ENCODE peak calls at places on chromosomes 6 and 20, in six cellular contexts. One of them, this sample, is unnamed.
A peak's percentile ranks its signal among the peaks of the same experiment; 100 is the strongest.

GRCh38 chr6:136415351-136416005 is 125.8 kb upstream of the BCLAF1 start:
- DNase-seq in GM12891: no peak
- DNase-seq in HepG2: no peak
- DNase-seq in GM12878: no peak
- DNase-seq in H1: no peak
- DNase-seq in K562: no peak
- DNase-seq in this sample: no peak

GRCh38 chr6:135675862-135676261 is 175.6 kb upstream of the PDE7B start:
- DNase-seq in GM12891: peak; percentile 20
- DNase-seq in HepG2: peak; percentile 22
- DNase-seq in GM12878: peak; percentile 4
- DNase-seq in H1: no peak
- DNase-seq in K562: peak; percentile 54
- DNase-seq in this sample: no peak

GRCh38 chr6:158769696-158770446 is 49.3 kb downstream of the EZR start:
- DNase-seq in GM12891: no peak
- DNase-seq in HepG2: no peak
- DNase-seq in GM12878: no peak
- DNase-seq in H1: no peak
- DNase-seq in K562: no peak
- DNase-seq in this sample: no peak

GRCh38 chr6:137589067-137589848 is 95.1 kb upstream of the OLIG3 start:
- DNase-seq in GM12891: peak; percentile 41
- DNase-seq in HepG2: peak; percentile 92
- DNase-seq in GM12878: peak; percentile 74
- DNase-seq in H1: peak; percentile 38
- DNase-seq in K562: peak; percentile 63
- DNase-seq in this sample: peak; percentile 24

GRCh38 chr6:101402618-101403002 is 9.1 kb downstream of the GRIK2 start:
- DNase-seq in GM12891: no peak
- DNase-seq in HepG2: no peak
- DNase-seq in GM12878: no peak
- DNase-seq in H1: no peak
- DNase-seq in K562: no peak
- DNase-seq in this sample: no peak

GRCh38 chr6:149895702-149896310 is 2.1 kb downstream of the RAET1E start:
- DNase-seq in GM12891: no peak
- DNase-seq in HepG2: no peak
- DNase-seq in GM12878: no peak
- DNase-seq in H1: no peak
- DNase-seq in K562: no peak
- DNase-seq in this sample: no peak

GRCh38 chr6:135535989-135536414 is 38.5 kb upstream of the AHI1 start:
- DNase-seq in GM12891: no peak
- DNase-seq in HepG2: peak; percentile 40
- DNase-seq in GM12878: peak; percentile 4
- DNase-seq in H1: no peak
- DNase-seq in K562: peak; percentile 52
- DNase-seq in this sample: no peak

GRCh38 chr6:16824804-16825777 is 63.8 kb upstream of the ATXN1 start:
- DNase-seq in GM12891: no peak
- DNase-seq in HepG2: no peak
- DNase-seq in GM12878: no peak
- DNase-seq in H1: no peak
- DNase-seq in K562: no peak
- DNase-seq in this sample: no peak

GRCh38 chr6:4021862-4022715 is 56.8 kb downstream of the FAM217A start:
- DNase-seq in GM12891: no peak
- DNase-seq in HepG2: peak; percentile 41
- DNase-seq in GM12878: no peak
- DNase-seq in H1: no peak
- DNase-seq in K562: peak; percentile 19
- DNase-seq in this sample: no peak

GRCh38 chr6:7891098-7891872 is 19.3 kb downstream of the TXNDC5 start:
- DNase-seq in GM12891: no peak
- DNase-seq in HepG2: no peak
- DNase-seq in GM12878: no peak
- DNase-seq in H1: no peak
- DNase-seq in K562: no peak
- DNase-seq in this sample: no peak

GRCh38 chr6:40520683-40521082 is 66.5 kb downstream of the LRFN2 start:
- DNase-seq in GM12891: no peak
- DNase-seq in HepG2: no peak
- DNase-seq in GM12878: no peak
- DNase-seq in H1: no peak
- DNase-seq in K562: no peak
- DNase-seq in this sample: no peak

GRCh38 chr6:102223942-102224341 is 830.4 kb downstream of the GRIK2 start:
- DNase-seq in GM12891: no peak
- DNase-seq in HepG2: no peak
- DNase-seq in GM12878: no peak
- DNase-seq in H1: no peak
- DNase-seq in K562: no peak
- DNase-seq in this sample: no peak

GRCh38 chr20:10761232-10761631 is 87.4 kb upstream of the JAG1 start:
- DNase-seq in GM12891: no peak
- DNase-seq in HepG2: peak; percentile 41
- DNase-seq in GM12878: no peak
- DNase-seq in H1: no peak
- DNase-seq in K562: no peak
- DNase-seq in this sample: no peak

GRCh38 chr20:54250691-54251090 is 42.8 kb downstream of the PFDN4 start:
- DNase-seq in GM12891: no peak
- DNase-seq in HepG2: no peak
- DNase-seq in GM12878: no peak
- DNase-seq in H1: no peak
- DNase-seq in K562: no peak
- DNase-seq in this sample: no peak

GRCh38 chr6:159996087-159996622 is 27.3 kb downstream of the IGF2R start:
- DNase-seq in GM12891: no peak
- DNase-seq in HepG2: no peak
- DNase-seq in GM12878: no peak
- DNase-seq in H1: no peak
- DNase-seq in K562: no peak
- DNase-seq in this sample: no peak

GRCh38 chr6:73547046-73547445 is 26.2 kb upstream of the EEF1A1 start:
- DNase-seq in GM12891: no peak
- DNase-seq in HepG2: no peak
- DNase-seq in GM12878: no peak
- DNase-seq in H1: no peak
- DNase-seq in K562: no peak
- DNase-seq in this sample: no peak

GRCh38 chr20:50380697-50381040 is 129.5 kb upstream of the PTPN1 start:
- DNase-seq in GM12891: no peak
- DNase-seq in HepG2: peak; percentile 54
- DNase-seq in GM12878: no peak
- DNase-seq in H1: no peak
- DNase-seq in K562: no peak
- DNase-seq in this sample: no peak

GRCh38 chr6:22399693-22400092 is 102.9 kb upstream of the PRL start:
- DNase-seq in GM12891: no peak
- DNase-seq in HepG2: no peak
- DNase-seq in GM12878: no peak
- DNase-seq in H1: no peak
- DNase-seq in K562: no peak
- DNase-seq in this sample: no peak

GRCh38 chr6:75504902-75505233 is 11.3 kb upstream of the FILIP1 start:
- DNase-seq in GM12891: no peak
- DNase-seq in HepG2: no peak
- DNase-seq in GM12878: no peak
- DNase-seq in H1: no peak
- DNase-seq in K562: no peak
- DNase-seq in this sample: no peak

GRCh38 chr20:6178537-6178936 is 55.7 kb upstream of the FERMT1 start:
- DNase-seq in GM12891: no peak
- DNase-seq in HepG2: peak; percentile 39
- DNase-seq in GM12878: no peak
- DNase-seq in H1: no peak
- DNase-seq in K562: no peak
- DNase-seq in this sample: no peak

GRCh38 chr6:157629220-157629619 is 193.8 kb upstream of the SNX9 start:
- DNase-seq in GM12891: no peak
- DNase-seq in HepG2: no peak
- DNase-seq in GM12878: no peak
- DNase-seq in H1: no peak
- DNase-seq in K562: no peak
- DNase-seq in this sample: no peak

GRCh38 chr6:27318973-27319372 is 6.9 kb upstream of the POM121L2 start:
- DNase-seq in GM12891: no peak
- DNase-seq in HepG2: no peak
- DNase-seq in GM12878: no peak
- DNase-seq in H1: no peak
- DNase-seq in K562: peak; percentile 26
- DNase-seq in this sample: no peak

GRCh38 chr6:44246663-44247337 is at the start of gene HSP90AB1:
- DNase-seq in GM12891: peak; percentile 86
- DNase-seq in HepG2: peak; percentile 98
- DNase-seq in GM12878: peak; percentile 96
- DNase-seq in H1: peak; percentile 94
- DNase-seq in K562: peak; percentile 98
- DNase-seq in this sample: peak; percentile 87

GRCh38 chr6:32252326-32253009 is 28.6 kb upstream of the NOTCH4 start:
- DNase-seq in GM12891: no peak
- DNase-seq in HepG2: no peak
- DNase-seq in GM12878: no peak
- DNase-seq in H1: no peak
- DNase-seq in K562: no peak
- DNase-seq in this sample: no peak

GRCh38 chr6:26121141-26122004 is 34.1 kb downstream of the HFE start:
- DNase-seq in GM12891: no peak
- DNase-seq in HepG2: peak; percentile 93
- DNase-seq in GM12878: no peak
- DNase-seq in H1: no peak
- DNase-seq in K562: peak; percentile 24
- DNase-seq in this sample: no peak
- TF ChIP-seq POLR2A in GM12891: no peak
- TF ChIP-seq POLR2A in HepG2: peak; percentile 42
- TF ChIP-seq POLR2A in GM12878: no peak
- TF ChIP-seq POLR2A in H1: no peak
- TF ChIP-seq POLR2A in K562: peak; percentile 52
- TF ChIP-seq POLR2A in this sample: no peak

DNA sequence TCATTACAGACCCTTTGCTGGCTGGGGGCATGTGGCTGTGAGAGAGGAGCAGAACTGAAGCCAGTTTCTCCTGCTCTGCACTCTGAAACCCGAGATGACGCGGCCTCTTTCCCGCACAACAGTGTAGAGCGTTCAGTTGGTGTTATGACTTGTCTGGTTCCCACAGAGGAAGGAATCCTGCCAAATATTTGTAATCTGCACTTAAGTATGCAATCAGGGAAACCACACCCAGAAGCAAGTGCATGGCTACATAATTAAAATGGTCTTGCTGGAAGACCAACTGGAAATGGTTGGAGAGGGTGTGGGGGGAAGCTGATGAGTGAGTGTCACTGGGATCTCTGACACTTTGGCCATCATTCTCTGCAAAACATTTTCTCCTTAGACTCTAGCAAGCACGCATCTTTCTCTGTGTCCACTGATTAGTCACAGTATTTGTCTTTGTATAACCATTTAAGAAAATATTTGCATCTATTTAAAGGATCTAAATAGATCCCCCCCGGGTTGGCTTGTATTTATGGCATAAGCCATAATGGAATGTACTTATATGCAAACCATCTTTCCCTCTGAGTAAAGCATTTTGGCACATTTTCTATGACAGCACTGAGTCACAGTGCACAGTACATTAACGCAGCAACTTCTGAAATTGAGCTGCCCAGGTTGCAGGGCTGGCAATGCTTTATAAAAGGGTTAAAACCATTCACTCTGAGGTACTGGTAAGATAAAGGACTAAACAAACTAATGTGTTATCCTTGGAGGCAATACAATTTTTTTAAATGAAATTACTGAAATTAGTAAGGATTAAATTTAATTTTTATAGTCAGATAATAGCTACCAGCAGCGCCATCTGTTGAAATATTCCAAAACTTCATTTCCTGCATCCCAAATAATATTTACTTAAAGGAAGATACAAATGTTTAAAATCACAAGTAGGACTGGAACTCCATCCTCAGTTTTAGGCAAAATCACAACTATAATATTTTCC is 76.7 kb downstream of the FOXC1 start:
- DNase-seq in GM12891: no peak
- DNase-seq in HepG2: no peak
- DNase-seq in GM12878: no peak
- DNase-seq in H1: no peak
- DNase-seq in K562: no peak
- DNase-seq in this sample: no peak
- TF ChIP-seq POLR2AphosphoS5 in GM12891: no peak
- TF ChIP-seq POLR2AphosphoS5 in HepG2: no peak
- TF ChIP-seq POLR2AphosphoS5 in GM12878: no peak
- TF ChIP-seq POLR2AphosphoS5 in H1: no peak
- TF ChIP-seq POLR2AphosphoS5 in K562: no peak
- TF ChIP-seq POLR2AphosphoS5 in this sample: no peak

DNA sequence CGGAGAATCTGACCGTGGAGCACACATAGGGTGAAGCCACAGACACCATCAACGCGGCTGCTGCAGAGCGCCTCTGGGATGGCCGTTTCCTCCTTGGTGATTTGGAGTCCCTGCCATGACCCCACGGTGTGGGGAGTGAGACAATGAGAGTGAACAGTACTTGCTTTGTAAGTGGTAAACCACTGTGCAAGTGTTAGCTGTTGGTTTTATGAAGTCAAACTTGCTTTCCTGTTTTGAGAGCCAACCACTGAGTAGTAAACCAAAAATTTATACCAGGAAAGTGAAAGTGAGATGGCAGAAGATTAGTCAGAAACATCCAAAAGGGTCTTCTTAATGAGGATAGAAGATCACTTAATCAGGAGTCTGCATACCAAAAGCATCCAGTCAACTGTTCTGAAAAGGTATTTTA is 160.7 kb downstream of the FOXC1 start:
- DNase-seq in GM12891: no peak
- DNase-seq in HepG2: no peak
- DNase-seq in GM12878: peak; percentile 65
- DNase-seq in H1: no peak
- DNase-seq in K562: no peak
- DNase-seq in this sample: no peak
- TF ChIP-seq TAF1 in GM12891: no peak
- TF ChIP-seq TAF1 in HepG2: no peak
- TF ChIP-seq TAF1 in GM12878: no peak
- TF ChIP-seq TAF1 in H1: no peak
- TF ChIP-seq TAF1 in K562: no peak
- TF ChIP-seq TAF1 in this sample: no peak

GRCh38 chr6:163412345-163412744 is 2.2 kb upstream of the QKI start:
- DNase-seq in GM12891: no peak
- DNase-seq in HepG2: no peak
- DNase-seq in GM12878: no peak
- DNase-seq in H1: no peak
- DNase-seq in K562: no peak
- DNase-seq in this sample: no peak

GRCh38 chr6:163414367-163415175 is at the start of gene QKI:
- DNase-seq in GM12891: peak; percentile 37
- DNase-seq in HepG2: peak; percentile 59
- DNase-seq in GM12878: no peak
- DNase-seq in H1: no peak
- DNase-seq in K562: peak; percentile 89
- DNase-seq in this sample: peak; percentile 42

GRCh38 chr6:163413054-163413344 is 1.5 kb upstream of the QKI start:
- DNase-seq in GM12891: no peak
- DNase-seq in HepG2: no peak
- DNase-seq in GM12878: no peak
- DNase-seq in H1: no peak
- DNase-seq in K562: no peak
- DNase-seq in this sample: no peak

GRCh38 chr6:163414117-163414366 is 476 bp upstream of the QKI start:
- DNase-seq in GM12891: no peak
- DNase-seq in HepG2: no peak
- DNase-seq in GM12878: no peak
- DNase-seq in H1: no peak
- DNase-seq in K562: no peak
- DNase-seq in this sample: no peak

GRCh38 chr6:163413345-163414116 is 987 bp upstream of the QKI start:
- DNase-seq in GM12891: peak; percentile 89
- DNase-seq in HepG2: peak; percentile 88
- DNase-seq in GM12878: no peak
- DNase-seq in H1: no peak
- DNase-seq in K562: peak; percentile 97
- DNase-seq in this sample: peak; percentile 88
- TF ChIP-seq POLR2A in GM12891: peak; percentile 18
- TF ChIP-seq POLR2A in HepG2: peak; percentile 89
- TF ChIP-seq POLR2A in GM12878: peak; percentile 83
- TF ChIP-seq POLR2A in H1: peak; percentile 35
- TF ChIP-seq POLR2A in K562: peak; percentile 79
- TF ChIP-seq POLR2A in this sample: peak; percentile 39

This sample was measured in GM12892.